ENCODE peak calls at places on chromosomes 2 and 18, in seven cellular contexts. One of them, this sample, is unnamed.

GRCh38 chr2:20538308-20539132 is 91.6 kb downstream of the RHOB start:
- DNase-seq in fibroblast of mammary gland: no peak
- DNase-seq in HCT116: no peak
- DNase-seq in fibroblast of pulmonary artery: no peak
- DNase-seq in GM06990: no peak
- DNase-seq in AG04450: no peak
- DNase-seq in foreskin fibroblast: no peak
- DNase-seq in this sample: no peak

GRCh38 chr2:54497738-54498680 is 41.9 kb downstream of the SPTBN1 start:
- DNase-seq in fibroblast of mammary gland: peak
- DNase-seq in HCT116: no peak
- DNase-seq in fibroblast of pulmonary artery: peak
- DNase-seq in GM06990: no peak
- DNase-seq in AG04450: no peak
- DNase-seq in foreskin fibroblast: no peak
- DNase-seq in this sample: no peak

GRCh38 chr2:129754431-129754830 is 225.0 kb upstream of the RAB6C start:
- DNase-seq in fibroblast of mammary gland: no peak
- DNase-seq in HCT116: no peak
- DNase-seq in fibroblast of pulmonary artery: no peak
- DNase-seq in GM06990: no peak
- DNase-seq in AG04450: no peak
- DNase-seq in foreskin fibroblast: no peak
- DNase-seq in this sample: no peak

GRCh38 chr2:237980087-237980486 is 13.3 kb downstream of the UBE2F start:
- DNase-seq in fibroblast of mammary gland: no peak
- DNase-seq in HCT116: no peak
- DNase-seq in fibroblast of pulmonary artery: no peak
- DNase-seq in GM06990: no peak
- DNase-seq in AG04450: no peak
- DNase-seq in foreskin fibroblast: no peak
- DNase-seq in this sample: no peak

GRCh38 chr2:37590119-37590571 is 81.3 kb downstream of the CDC42EP3 start:
- DNase-seq in fibroblast of mammary gland: peak
- DNase-seq in HCT116: no peak
- DNase-seq in fibroblast of pulmonary artery: peak
- DNase-seq in GM06990: no peak
- DNase-seq in AG04450: no peak
- DNase-seq in foreskin fibroblast: peak
- DNase-seq in this sample: peak

GRCh38 chr2:28403388-28403956 is 10.8 kb downstream of the FOSL2 start:
- DNase-seq in fibroblast of mammary gland: no peak
- DNase-seq in HCT116: no peak
- DNase-seq in fibroblast of pulmonary artery: no peak
- DNase-seq in GM06990: no peak
- DNase-seq in AG04450: no peak
- DNase-seq in foreskin fibroblast: no peak
- DNase-seq in this sample: no peak

GRCh38 chr2:45130758-45131157 is 121.5 kb upstream of the SIX2 start:
- DNase-seq in fibroblast of mammary gland: peak
- DNase-seq in HCT116: no peak
- DNase-seq in fibroblast of pulmonary artery: peak
- DNase-seq in GM06990: no peak
- DNase-seq in AG04450: no peak
- DNase-seq in foreskin fibroblast: no peak
- DNase-seq in this sample: no peak

GRCh38 chr2:142936629-142937028 is 59.2 kb downstream of the KYNU start:
- DNase-seq in fibroblast of mammary gland: no peak
- DNase-seq in HCT116: no peak
- DNase-seq in fibroblast of pulmonary artery: no peak
- DNase-seq in GM06990: no peak
- DNase-seq in AG04450: no peak
- DNase-seq in foreskin fibroblast: no peak
- DNase-seq in this sample: no peak

GRCh38 chr2:15943378-15943851 is 3.1 kb downstream of the MYCN start:
- DNase-seq in fibroblast of mammary gland: no peak
- DNase-seq in HCT116: no peak
- DNase-seq in fibroblast of pulmonary artery: no peak
- DNase-seq in GM06990: no peak
- DNase-seq in AG04450: no peak
- DNase-seq in foreskin fibroblast: no peak
- DNase-seq in this sample: no peak

GRCh38 chr2:46866770-46867246 is 48.8 kb downstream of the MCFD2 start:
- DNase-seq in fibroblast of mammary gland: peak
- DNase-seq in HCT116: no peak
- DNase-seq in fibroblast of pulmonary artery: peak
- DNase-seq in GM06990: no peak
- DNase-seq in AG04450: no peak
- DNase-seq in foreskin fibroblast: no peak
- DNase-seq in this sample: no peak

GRCh38 chr18:40935423-40935822 is 1019.6 kb upstream of the PIK3C3 start:
- DNase-seq in fibroblast of mammary gland: peak
- DNase-seq in HCT116: no peak
- DNase-seq in fibroblast of pulmonary artery: peak
- DNase-seq in GM06990: no peak
- DNase-seq in AG04450: no peak
- DNase-seq in foreskin fibroblast: no peak
- DNase-seq in this sample: no peak
- TF ChIP-seq CTCF in fibroblast of mammary gland: peak
- TF ChIP-seq CTCF in HCT116: peak
- TF ChIP-seq CTCF in fibroblast of pulmonary artery: peak
- TF ChIP-seq CTCF in GM06990: peak
- TF ChIP-seq CTCF in AG04450: peak
- TF ChIP-seq CTCF in foreskin fibroblast: peak
- TF ChIP-seq CTCF in this sample: peak

GRCh38 chr2:96213379-96213778 is 4.8 kb upstream of the STARD7 start:
- DNase-seq in fibroblast of mammary gland: no peak
- DNase-seq in HCT116: no peak
- DNase-seq in fibroblast of pulmonary artery: no peak
- DNase-seq in GM06990: no peak
- DNase-seq in AG04450: no peak
- DNase-seq in foreskin fibroblast: no peak
- DNase-seq in this sample: no peak
- H3K4me3 ChIP-seq in fibroblast of mammary gland: no peak
- H3K4me3 ChIP-seq in HCT116: no peak
- H3K4me3 ChIP-seq in fibroblast of pulmonary artery: no peak
- H3K4me3 ChIP-seq in GM06990: no peak
- H3K4me3 ChIP-seq in AG04450: no peak
- H3K4me3 ChIP-seq in foreskin fibroblast: no peak
- H3K4me3 ChIP-seq in this sample: no peak

DNA sequence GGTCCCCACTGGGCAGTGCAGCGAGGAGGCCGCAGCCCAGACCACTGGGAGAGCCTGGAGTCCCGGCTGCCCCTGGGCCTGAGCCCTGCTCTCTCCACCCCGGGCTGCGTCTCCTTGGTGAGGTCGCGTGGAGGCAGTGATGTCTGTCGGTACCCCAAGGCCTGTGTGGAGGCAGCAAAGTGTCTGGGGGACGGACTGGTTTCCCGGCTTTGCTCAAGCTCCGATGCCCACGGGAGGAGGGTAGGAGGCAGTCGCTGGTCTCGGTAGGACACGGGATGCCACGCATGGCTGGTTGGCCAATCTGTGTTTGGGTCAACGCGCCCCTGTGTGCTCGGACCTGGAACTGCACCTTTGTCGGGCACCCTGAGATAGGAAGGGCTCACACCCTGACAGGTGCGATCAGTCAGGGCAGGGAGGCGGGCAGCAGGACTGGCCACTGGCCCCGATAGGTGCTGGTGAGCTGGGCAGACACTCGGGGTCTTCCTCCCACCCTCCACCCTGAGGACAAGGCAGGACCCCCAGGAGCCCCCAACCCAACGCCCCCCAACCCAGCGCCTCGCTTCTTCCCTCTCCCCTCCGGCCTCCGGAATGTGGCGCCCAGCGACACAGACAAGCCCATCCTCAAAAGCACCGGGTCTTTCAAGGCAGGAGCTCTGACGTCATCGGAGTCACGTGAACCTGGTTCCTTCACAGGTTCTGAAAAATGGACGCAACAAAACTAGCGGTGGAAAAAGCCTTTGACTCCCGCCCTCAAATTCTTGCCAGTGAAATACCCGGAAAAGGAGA is 288.6 kb downstream of the NDUFA10 start:
- DNase-seq in fibroblast of mammary gland: no peak
- DNase-seq in HCT116: no peak
- DNase-seq in fibroblast of pulmonary artery: no peak
- DNase-seq in GM06990: no peak
- DNase-seq in AG04450: no peak
- DNase-seq in foreskin fibroblast: no peak
- DNase-seq in this sample: no peak
- TF ChIP-seq CTCF in fibroblast of mammary gland: no peak
- TF ChIP-seq CTCF in HCT116: peak
- TF ChIP-seq CTCF in fibroblast of pulmonary artery: no peak
- TF ChIP-seq CTCF in GM06990: no peak
- TF ChIP-seq CTCF in AG04450: no peak
- TF ChIP-seq CTCF in foreskin fibroblast: no peak
- TF ChIP-seq CTCF in this sample: no peak

GRCh38 chr2:121947681-121948080 is 192.2 kb downstream of the TSN start:
- DNase-seq in fibroblast of mammary gland: no peak
- DNase-seq in HCT116: no peak
- DNase-seq in fibroblast of pulmonary artery: no peak
- DNase-seq in GM06990: no peak
- DNase-seq in AG04450: no peak
- DNase-seq in foreskin fibroblast: no peak
- DNase-seq in this sample: no peak

GRCh38 chr2:121943285-121943684 is 187.8 kb downstream of the TSN start:
- DNase-seq in fibroblast of mammary gland: no peak
- DNase-seq in HCT116: no peak
- DNase-seq in fibroblast of pulmonary artery: no peak
- DNase-seq in GM06990: no peak
- DNase-seq in AG04450: no peak
- DNase-seq in foreskin fibroblast: no peak
- DNase-seq in this sample: no peak

GRCh38 chr2:121949271-121949670 is 193.8 kb downstream of the TSN start:
- DNase-seq in fibroblast of mammary gland: no peak
- DNase-seq in HCT116: no peak
- DNase-seq in fibroblast of pulmonary artery: no peak
- DNase-seq in GM06990: no peak
- DNase-seq in AG04450: no peak
- DNase-seq in foreskin fibroblast: no peak
- DNase-seq in this sample: no peak

GRCh38 chr2:121944072-121944829 is 188.8 kb downstream of the TSN start:
- DNase-seq in fibroblast of mammary gland: peak
- DNase-seq in HCT116: no peak
- DNase-seq in fibroblast of pulmonary artery: peak
- DNase-seq in GM06990: no peak
- DNase-seq in AG04450: no peak
- DNase-seq in foreskin fibroblast: peak
- DNase-seq in this sample: peak
- H3K4me3 ChIP-seq in fibroblast of mammary gland: no peak
- H3K4me3 ChIP-seq in HCT116: no peak
- H3K4me3 ChIP-seq in fibroblast of pulmonary artery: no peak
- H3K4me3 ChIP-seq in GM06990: no peak
- H3K4me3 ChIP-seq in AG04450: no peak
- H3K4me3 ChIP-seq in foreskin fibroblast: no peak
- H3K4me3 ChIP-seq in this sample: no peak

This sample was measured in astrocyte of the spinal cord.